ENCODE peak calls at places on chromosomes 1 and 21, in eight cellular contexts. Y, O, B, Z, K, I, S and Q are unnamed samples.
A peak's percentile ranks its signal among the peaks of the same experiment; 100 is the strongest.

GRCh38 chr1:150006881-150007401 is 3.6 kb downstream of the OTUD7B start:
- DNase-seq in Y (no peak), O (no peak), B (no peak), Z (no peak), K (peak; percentile 70), I (no peak), S (no peak), Q (peak; percentile 44)

GRCh38 chr1:210646258-210646616 is 317.5 kb downstream of the HHAT start:
- DNase-seq in Y (no peak), O (no peak), B (no peak), Z (no peak), K (no peak), I (peak; percentile 53), S (no peak), Q (no peak)

GRCh38 chr1:207429963-207430362 is 24.2 kb upstream of the CR2 start:
- DNase-seq in Y (no peak), O (no peak), B (no peak), Z (no peak), K (no peak), I (no peak), S (no peak), Q (no peak)

GRCh38 chr21:42532466-42533181 is 19.0 kb downstream of the SLC37A1 start:
- DNase-seq in Y (peak; percentile 69), O (peak; percentile 88), B (peak; percentile 86), Z (no peak), K (no peak), I (no peak), S (peak; percentile 98), Q (no peak)

GRCh38 chr1:5814046-5814619 is 178.1 kb downstream of the NPHP4 start:
- DNase-seq in Y (no peak), O (no peak), B (no peak), Z (no peak), K (no peak), I (no peak), S (no peak), Q (no peak)

GRCh38 chr1:212557739-212558664 is 50.6 kb upstream of the ATF3 start:
- DNase-seq in Y (peak; percentile 70), O (peak; percentile 71), B (peak; percentile 92), Z (peak; percentile 87), K (peak; percentile 54), I (peak; percentile 83), S (peak; percentile 77), Q (peak; percentile 10)

GRCh38 chr1:38529337-38529860 is 330.2 kb downstream of the RRAGC start:
- DNase-seq in Y (no peak), O (no peak), B (no peak), Z (no peak), K (no peak), I (no peak), S (no peak), Q (no peak)

GRCh38 chr1:43582162-43582566 is 51.5 kb downstream of the PTPRF start:
- DNase-seq in Y (no peak), O (peak; percentile 41), B (no peak), Z (peak; percentile 74), K (peak; percentile 83), I (peak; percentile 88), S (peak; percentile 68), Q (peak; percentile 96)

GRCh38 chr1:19000065-19000464 is 43.6 kb upstream of the IFFO2 start:
- DNase-seq in Y (no peak), O (no peak), B (no peak), Z (no peak), K (no peak), I (no peak), S (no peak), Q (no peak)

GRCh38 chr1:26994020-26994745 is 691 bp downstream of the TRNP1 start:
- DNase-seq in Y (no peak), O (no peak), B (no peak), Z (peak; percentile 67), K (no peak), I (no peak), S (no peak), Q (no peak)

GRCh38 chr1:40004857-40005256 is 35.7 kb upstream of the CAP1 start:
- DNase-seq in Y (no peak), O (no peak), B (no peak), Z (no peak), K (no peak), I (peak; percentile 28), S (no peak), Q (no peak)

GRCh38 chr1:32142446-32143301 is 34.8 kb downstream of the KPNA6 start:
- DNase-seq in Y (peak; percentile 62), O (peak; percentile 51), B (no peak), Z (no peak), K (peak; percentile 80), I (peak; percentile 80), S (peak; percentile 79), Q (peak; percentile 89)

GRCh38 chr1:113320972-113321680 is 69.2 kb upstream of the MAGI3 start:
- DNase-seq in Y (no peak), O (no peak), B (no peak), Z (no peak), K (no peak), I (no peak), S (no peak), Q (no peak)

GRCh38 chr1:2388004-2388913 is 3.1 kb downstream of the MORN1 start:
- DNase-seq in Y (no peak), O (no peak), B (peak; percentile 72), Z (no peak), K (no peak), I (no peak), S (no peak), Q (no peak)

GRCh38 chr21:34306246-34306645 is 57.6 kb upstream of the KCNE2 start:
- DNase-seq in Y (no peak), O (no peak), B (no peak), Z (no peak), K (no peak), I (no peak), S (no peak), Q (no peak)

GRCh38 chr1:167808104-167808503 is 86.3 kb downstream of the MPZL1 start:
- DNase-seq in Y (no peak), O (no peak), B (no peak), Z (no peak), K (no peak), I (no peak), S (no peak), Q (peak; percentile 62)

GRCh38 chr1:13819637-13820036 is 119.6 kb downstream of the PRDM2 start:
- DNase-seq in Y (no peak), O (no peak), B (no peak), Z (no peak), K (no peak), I (no peak), S (no peak), Q (no peak)

GRCh38 chr1:160565568-160565967 is 13.7 kb downstream of the CD84 start:
- DNase-seq in Y (no peak), O (no peak), B (no peak), Z (no peak), K (no peak), I (no peak), S (no peak), Q (no peak)

GRCh38 chr1:160558679-160559078 is 20.6 kb downstream of the CD84 start:
- DNase-seq in Y (no peak), O (no peak), B (no peak), Z (no peak), K (no peak), I (no peak), S (no peak), Q (no peak)

GRCh38 chr1:160560045-160560724 is 19.1 kb downstream of the CD84 start:
- DNase-seq in Y (no peak), O (no peak), B (no peak), Z (no peak), K (no peak), I (no peak), S (no peak), Q (no peak)
- H3K4me3 ChIP-seq in Y (no peak overlapping the region), O (no peak overlapping the region), B (no peak overlapping the region), Z (no peak overlapping the region), K (no peak overlapping the region), I (no peak overlapping the region), S (no peak overlapping the region), Q (no peak overlapping the region)

GRCh38 chr1:64505232-64505943 is 35.5 kb downstream of the CACHD1 start:
- DNase-seq in Y (peak; percentile 33), O (peak; percentile 34), B (peak; percentile 85), Z (peak; percentile 94), K (no peak), I (peak; percentile 93), S (peak; percentile 50), Q (peak; percentile 28)
- H3K4me3 ChIP-seq in Y (peak overlapping the region; percentile 56), O (peak overlapping the region; percentile 69), B (peak overlapping the region; percentile 24), Z (peak overlapping the region; percentile 63), K (peak overlapping the region; percentile 27), I (no peak overlapping the region), S (peak overlapping the region; percentile 33), Q (peak overlapping the region; percentile 46)

DNA sequence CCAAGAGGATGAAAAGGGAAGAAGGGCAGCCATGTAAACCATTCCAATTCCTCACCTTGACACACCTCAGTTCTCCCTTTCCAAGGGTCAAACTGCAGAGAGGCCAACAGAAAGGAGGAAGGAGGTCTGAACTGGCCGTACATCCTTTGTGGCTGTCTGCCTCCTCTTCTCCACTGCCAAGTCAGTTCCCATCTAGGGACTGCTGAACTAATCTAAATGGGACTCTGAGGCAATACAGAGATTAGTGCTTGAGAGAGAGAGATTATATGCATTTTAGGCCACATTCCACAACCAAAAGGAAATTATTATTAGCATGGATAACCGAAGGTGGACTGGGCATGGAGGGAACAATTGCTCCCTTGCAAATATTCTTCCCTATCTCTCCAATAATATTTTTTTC is 2.7 kb downstream of the ARHGEF11 start:
- DNase-seq in Y (no peak), O (no peak), B (no peak), Z (no peak), K (peak; percentile 61), I (no peak), S (no peak), Q (peak; percentile 18)
- H3K4me3 ChIP-seq in Y (peak overlapping the region; percentile 68), O (peak overlapping the region; percentile 78), B (no peak overlapping the region), Z (peak overlapping the region; percentile 98), K (peak overlapping the region; percentile 86), I (no peak overlapping the region), S (no peak overlapping the region), Q (peak overlapping the region; percentile 90)

GRCh38 chr1:227886503-227886961 is 61.2 kb downstream of the WNT9A start:
- DNase-seq in Y (peak; percentile 35), O (no peak), B (peak; percentile 71), Z (peak; percentile 68), K (no peak), I (no peak), S (peak; percentile 7), Q (no peak)

GRCh38 chr1:227884370-227885134 is 63.2 kb downstream of the WNT9A start:
- DNase-seq in Y (peak; percentile 16), O (peak; percentile 9), B (peak; percentile 73), Z (peak; percentile 46), K (no peak), I (no peak), S (peak; percentile 9), Q (no peak)

GRCh38 chr1:227885648-227886502 is 61.9 kb downstream of the WNT9A start:
- DNase-seq in Y (peak; percentile 66), O (peak; percentile 79), B (peak; percentile 76), Z (peak; percentile 57), K (peak; percentile 68), I (no peak), S (peak; percentile 42), Q (peak; percentile 62)

GRCh38 chr1:227883641-227884301 is 64.0 kb downstream of the WNT9A start:
- DNase-seq in Y (no peak), O (peak; percentile 8), B (peak; percentile 66), Z (peak; percentile 45), K (no peak), I (no peak), S (no peak), Q (no peak)

DNA sequence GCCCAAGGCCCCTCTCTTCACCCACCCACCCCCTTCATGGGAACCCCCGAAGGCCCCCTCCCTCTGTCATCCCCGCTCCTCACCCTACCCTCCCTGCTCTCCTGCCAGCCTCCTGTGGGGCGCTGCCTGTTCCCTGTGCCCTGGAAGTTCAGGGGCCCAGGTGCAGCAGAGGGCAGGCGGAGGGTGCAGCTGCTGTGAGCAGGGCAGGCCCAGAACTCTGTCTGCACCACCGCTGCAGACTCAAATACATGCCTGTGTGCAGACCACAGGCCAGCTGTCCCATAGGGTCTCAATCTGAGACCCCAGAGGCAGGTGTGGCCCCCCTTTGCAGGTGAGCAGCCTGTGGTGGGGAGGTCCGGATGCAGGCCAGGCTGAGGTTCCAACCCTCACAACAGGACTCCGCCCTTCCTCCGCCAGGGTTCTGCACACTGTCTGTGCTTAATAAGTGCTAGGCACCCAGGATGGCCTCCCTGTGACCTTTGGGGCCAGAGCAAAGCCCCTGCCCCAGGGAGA is 62.5 kb downstream of the WNT9A start:
- DNase-seq in Y (peak; percentile 18), O (peak; percentile 11), B (peak; percentile 80), Z (no peak), K (no peak), I (no peak), S (no peak), Q (no peak)
- H3K4me3 ChIP-seq in Y (no peak overlapping the region), O (no peak overlapping the region), B (no peak overlapping the region), Z (no peak overlapping the region), K (no peak overlapping the region), I (no peak overlapping the region), S (no peak overlapping the region), Q (no peak overlapping the region)